ENCODE peak calls at places on chromosome 7, in nine cellular contexts. M is cardiac muscle cell, P is sigmoid colon, D is GM06990, R is OCI-LY7, F is Panc1, G is fibroblast of pulmonary artery, A is cardiac fibroblast, I is pancreas. L is an unnamed sample.

GRCh38 chr7:65238785-65239184 is 134.9 kb upstream of the ZNF92 start:
- DNase-seq in M (no peak), P (no peak), D (no peak), R (no peak), F (no peak), G (no peak), A (no peak), I (no peak), L (no peak)

GRCh38 chr7:76037310-76037709 is 10.5 kb downstream of the STYXL1 start:
- DNase-seq in M (peak; percentile 43), P (peak; percentile 85), D (no peak), R (no peak), F (no peak), G (peak; percentile 27), A (peak; percentile 88), I (no peak), L (no peak)

GRCh38 chr7:36986429-36987362 is 262.4 kb upstream of the AOAH start:
- DNase-seq in M (peak; percentile 58), P (no peak), D (peak; percentile 6), R (peak; percentile 50), F (peak; percentile 27), G (peak; percentile 59), A (peak; percentile 53), I (peak; percentile 85), L (peak; percentile 27)

GRCh38 chr7:1584700-1585099 is 14.9 kb upstream of the PSMG3 start:
- DNase-seq in M (no peak), P (no peak), D (no peak), R (no peak), F (no peak), G (no peak), A (no peak), I (no peak), L (no peak)

GRCh38 chr7:157302314-157302711 is 34.5 kb upstream of the DNAJB6 start:
- DNase-seq in M (no peak), P (peak; percentile 76), D (peak; percentile 78), R (peak; percentile 63), F (no peak), G (no peak), A (no peak), I (no peak), L (peak; percentile 83)

GRCh38 chr7:127838816-127839415 is 186.9 kb downstream of the SND1 start:
- DNase-seq in M (peak; percentile 80), P (peak; percentile 69), D (no peak), R (no peak), F (no peak), G (peak; percentile 73), A (peak; percentile 58), I (no peak), L (no peak)

GRCh38 chr7:105876964-105877601 is 684 bp upstream of the ATXN7L1 start:
- DNase-seq in M (peak; percentile 62), P (peak; percentile 80), D (no peak), R (no peak), F (no peak), G (peak; percentile 58), A (peak; percentile 55), I (peak; percentile 69), L (peak; percentile 19)

GRCh38 chr7:51255536-51256243 is 60.9 kb downstream of the COBL start:
- DNase-seq in M (no peak), P (no peak), D (no peak), R (no peak), F (no peak), G (no peak), A (no peak), I (no peak), L (peak; percentile 54)

GRCh38 chr7:54960517-54960916 is 58.3 kb upstream of the EGFR start:
- DNase-seq in M (peak; percentile 20), P (no peak), D (no peak), R (no peak), F (no peak), G (peak; percentile 64), A (peak; percentile 88), I (no peak), L (peak; percentile 85)

GRCh38 chr7:116543664-116544063 is 18.8 kb downstream of the CAV1 start:
- DNase-seq in M (peak; percentile 18), P (no peak), D (no peak), R (no peak), F (no peak), G (peak; percentile 55), A (peak; percentile 80), I (no peak), L (peak; percentile 61)

GRCh38 chr7:137453356-137453755 is 109.8 kb upstream of the PTN start:
- DNase-seq in M (no peak), P (no peak), D (no peak), R (no peak), F (no peak), G (no peak), A (no peak), I (no peak), L (no peak)

GRCh38 chr7:106180721-106181120 is 68.6 kb upstream of the SYPL1 start:
- DNase-seq in M (no peak), P (no peak), D (no peak), R (no peak), F (no peak), G (no peak), A (no peak), I (no peak), L (no peak)

GRCh38 chr7:30173058-30173897 is 38.5 kb downstream of the MTURN start:
- DNase-seq in M (peak; percentile 86), P (peak; percentile 93), D (no peak), R (peak; percentile 21), F (no peak), G (peak; percentile 75), A (peak; percentile 70), I (peak; percentile 73), L (peak; percentile 99)

GRCh38 chr7:20787658-20788057 is 972 bp upstream of the SP8 start:
- DNase-seq in M (no peak), P (no peak), D (no peak), R (no peak), F (no peak), G (no peak), A (no peak), I (no peak), L (no peak)

GRCh38 chr7:23418046-23418445 is 52.2 kb downstream of the IGF2BP3 start:
- DNase-seq in M (peak; percentile 70), P (no peak), D (no peak), R (no peak), F (no peak), G (peak; percentile 79), A (peak; percentile 77), I (no peak), L (peak; percentile 73)
- H3K4me3 ChIP-seq in M (no peak overlapping the region), P (no peak overlapping the region), D (no peak overlapping the region), R (no peak overlapping the region), F (no peak overlapping the region), G (no peak overlapping the region), A (no peak overlapping the region), I (no peak overlapping the region), L (no peak overlapping the region)

GRCh38 chr7:158929306-158929705 is 72.9 kb downstream of the DYNC2I1 start:
- DNase-seq in M (no peak), P (no peak), D (no peak), R (no peak), F (no peak), G (no peak), A (no peak), I (no peak), L (no peak)

GRCh38 chr7:158935062-158935461 is 78.7 kb downstream of the DYNC2I1 start:
- DNase-seq in M (no peak), P (no peak), D (no peak), R (no peak), F (no peak), G (no peak), A (no peak), I (no peak), L (no peak)

GRCh38 chr7:158931899-158932298 is 75.5 kb downstream of the DYNC2I1 start:
- DNase-seq in M (no peak), P (no peak), D (no peak), R (no peak), F (no peak), G (no peak), A (no peak), I (no peak), L (no peak)

GRCh38 chr7:158934628-158935027 is 78.3 kb downstream of the DYNC2I1 start:
- DNase-seq in M (no peak), P (no peak), D (no peak), R (no peak), F (no peak), G (no peak), A (no peak), I (no peak), L (no peak)

DNA sequence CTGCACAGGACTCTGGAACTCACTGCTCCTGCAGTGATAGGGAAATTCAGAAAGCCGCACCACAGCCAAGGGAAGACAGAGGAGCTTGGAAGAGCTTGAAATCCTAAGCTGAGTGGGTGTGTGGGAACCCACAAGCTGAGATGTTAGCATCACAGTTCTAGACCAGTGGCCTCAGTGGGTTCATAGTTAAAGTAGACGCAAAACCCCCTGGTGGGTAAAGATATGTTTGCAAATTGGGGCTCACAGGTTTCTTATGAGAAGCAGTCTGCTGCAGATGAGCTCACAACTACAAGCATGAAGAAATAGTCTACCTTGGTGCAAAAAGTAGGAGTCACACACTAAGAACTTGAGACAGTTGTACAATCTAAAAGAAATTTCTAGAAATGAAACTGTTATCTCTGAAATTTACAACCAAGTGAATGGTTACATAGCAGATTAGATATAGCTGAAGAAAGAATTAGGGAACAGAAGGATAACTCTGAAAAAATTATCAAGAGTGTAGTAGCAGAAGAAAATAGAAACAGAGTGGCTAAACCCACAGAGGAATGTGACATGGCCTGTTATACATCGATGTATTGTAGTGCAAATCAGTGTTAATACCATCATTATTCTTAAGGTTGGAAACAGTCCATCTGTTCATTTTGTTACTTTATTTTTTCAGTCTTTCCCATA is 77.2 kb downstream of the DYNC2I1 start:
- DNase-seq in M (no peak), P (no peak), D (no peak), R (no peak), F (no peak), G (no peak), A (no peak), I (no peak), L (no peak)
- TF ChIP-seq CTCF in M (no peak), P (no peak), D (no peak), R (no peak), F (no peak), G (no peak), A (no peak), I (no peak), L (no peak)

DNA sequence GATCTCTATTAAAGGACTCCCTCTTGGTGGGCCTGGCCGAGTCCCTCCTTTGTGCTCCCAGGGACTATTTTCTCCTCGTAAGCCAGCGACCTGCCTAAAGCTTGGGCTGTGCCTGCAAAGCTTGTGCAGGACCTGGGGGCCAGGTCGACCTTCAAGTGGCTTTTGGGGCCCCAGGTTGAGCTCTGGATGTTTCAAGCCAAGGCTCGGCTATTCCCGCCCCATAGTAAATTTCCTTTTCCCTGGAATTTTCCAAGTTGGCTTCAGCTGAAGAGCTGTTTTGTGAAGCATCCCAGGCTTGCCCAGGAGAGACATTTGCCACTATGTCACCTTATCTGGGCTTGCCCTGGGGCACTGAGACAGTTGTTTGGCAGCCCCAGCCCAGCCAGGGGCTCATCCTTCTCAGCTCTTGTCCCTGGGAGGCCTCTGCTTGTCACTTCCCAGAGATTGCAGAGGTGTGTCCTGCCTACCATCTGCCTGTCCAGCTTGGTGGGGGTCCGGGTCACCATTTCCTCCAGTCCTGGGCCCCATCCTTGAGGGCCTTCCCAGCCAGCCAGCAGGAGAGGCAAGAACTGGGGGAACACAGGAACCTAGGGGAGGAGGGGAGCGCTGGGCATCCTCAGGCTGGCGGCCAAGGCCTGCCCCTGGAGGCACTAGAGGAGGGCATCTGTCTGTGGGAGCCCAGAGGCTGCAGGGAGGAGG is 20.2 kb downstream of the ZMIZ2 start:
- DNase-seq in M (no peak), P (no peak), D (no peak), R (no peak), F (no peak), G (no peak), A (no peak), I (no peak), L (no peak)
- H3K4me3 ChIP-seq in M (no peak overlapping the region), P (no peak overlapping the region), D (no peak overlapping the region), R (no peak overlapping the region), F (no peak overlapping the region), G (no peak overlapping the region), A (no peak overlapping the region), I (no peak overlapping the region), L (no peak overlapping the region)

GRCh38 chr7:126529833-126530232 is 722.9 kb downstream of the GRM8 start:
- DNase-seq in M (no peak), P (no peak), D (no peak), R (no peak), F (peak; percentile 10), G (no peak), A (peak; percentile 0), I (no peak), L (peak; percentile 59)
- TF ChIP-seq CTCF in M (no peak), P (no peak), D (no peak), R (no peak), F (no peak), G (no peak), A (no peak), I (no peak), L (no peak)

L was measured in bronchial epithelial cell.